ENCODE peak calls at places on chromosomes 4 and X, in ten cellular contexts. One of them, this sample, is unnamed.
A peak's percentile ranks its signal among the peaks of the same experiment; 100 is the strongest.

GRCh38 chrX:120316587-120317283 is 5.5 kb upstream of the TMEM255A start:
- DNase-seq in mucosa of descending colon: no peak
- DNase-seq in body of pancreas: no peak
- DNase-seq in uterus: no peak
- DNase-seq in tibial artery: no peak
- DNase-seq in cardiac fibroblast: peak; percentile 52
- DNase-seq in fibroblast of mammary gland: peak; percentile 42
- DNase-seq in BJ: no peak
- DNase-seq in breast epithelium: no peak
- DNase-seq in astrocyte of the spinal cord: peak; percentile 28
- DNase-seq in this sample: no peak

GRCh38 chr4:157674699-157675098 is 454.2 kb downstream of the GRIA2 start:
- DNase-seq in mucosa of descending colon: no peak
- DNase-seq in body of pancreas: peak; percentile 37
- DNase-seq in uterus: no peak
- DNase-seq in tibial artery: no peak
- DNase-seq in cardiac fibroblast: no peak
- DNase-seq in fibroblast of mammary gland: no peak
- DNase-seq in BJ: no peak
- DNase-seq in breast epithelium: peak; percentile 70
- DNase-seq in astrocyte of the spinal cord: no peak
- DNase-seq in this sample: no peak

GRCh38 chr4:4990857-4991540 is 28.3 kb downstream of the CYTL1 start:
- DNase-seq in mucosa of descending colon: peak; percentile 84
- DNase-seq in body of pancreas: peak; percentile 57
- DNase-seq in uterus: peak; percentile 93
- DNase-seq in tibial artery: peak; percentile 88
- DNase-seq in cardiac fibroblast: peak; percentile 54
- DNase-seq in fibroblast of mammary gland: peak; percentile 95
- DNase-seq in BJ: peak; percentile 78
- DNase-seq in breast epithelium: no peak
- DNase-seq in astrocyte of the spinal cord: peak; percentile 55
- DNase-seq in this sample: no peak

GRCh38 chr4:70734971-70735370 is 13.2 kb downstream of the RUFY3 start:
- DNase-seq in mucosa of descending colon: no peak
- DNase-seq in body of pancreas: no peak
- DNase-seq in uterus: no peak
- DNase-seq in tibial artery: no peak
- DNase-seq in cardiac fibroblast: no peak
- DNase-seq in fibroblast of mammary gland: no peak
- DNase-seq in BJ: no peak
- DNase-seq in breast epithelium: no peak
- DNase-seq in astrocyte of the spinal cord: no peak
- DNase-seq in this sample: no peak

GRCh38 chrX:1462596-1463251 is 10.0 kb upstream of the ASMTL start:
- DNase-seq in mucosa of descending colon: peak; percentile 43
- DNase-seq in body of pancreas: no peak
- DNase-seq in uterus: peak; percentile 13
- DNase-seq in tibial artery: peak; percentile 9
- DNase-seq in cardiac fibroblast: peak; percentile 92
- DNase-seq in fibroblast of mammary gland: peak; percentile 76
- DNase-seq in BJ: no peak
- DNase-seq in breast epithelium: no peak
- DNase-seq in astrocyte of the spinal cord: peak; percentile 78
- DNase-seq in this sample: peak; percentile 22

GRCh38 chr4:92580816-92581215 is 277.1 kb downstream of the GRID2 start:
- DNase-seq in mucosa of descending colon: no peak
- DNase-seq in body of pancreas: no peak
- DNase-seq in uterus: no peak
- DNase-seq in tibial artery: no peak
- DNase-seq in cardiac fibroblast: no peak
- DNase-seq in fibroblast of mammary gland: no peak
- DNase-seq in BJ: no peak
- DNase-seq in breast epithelium: no peak
- DNase-seq in astrocyte of the spinal cord: no peak
- DNase-seq in this sample: no peak

GRCh38 chrX:131595120-131595519 is 51.2 kb downstream of the OR13H1 start:
- DNase-seq in mucosa of descending colon: no peak
- DNase-seq in body of pancreas: no peak
- DNase-seq in uterus: no peak
- DNase-seq in tibial artery: no peak
- DNase-seq in cardiac fibroblast: peak; percentile 58
- DNase-seq in fibroblast of mammary gland: peak; percentile 46
- DNase-seq in BJ: no peak
- DNase-seq in breast epithelium: no peak
- DNase-seq in astrocyte of the spinal cord: no peak
- DNase-seq in this sample: no peak

GRCh38 chr4:158826882-158827281 is 58.1 kb downstream of the FNIP2 start:
- DNase-seq in mucosa of descending colon: no peak
- DNase-seq in body of pancreas: peak; percentile 79
- DNase-seq in uterus: no peak
- DNase-seq in tibial artery: no peak
- DNase-seq in cardiac fibroblast: no peak
- DNase-seq in fibroblast of mammary gland: no peak
- DNase-seq in BJ: no peak
- DNase-seq in breast epithelium: no peak
- DNase-seq in astrocyte of the spinal cord: no peak
- DNase-seq in this sample: no peak

GRCh38 chr4:8908206-8908893 is 36.7 kb upstream of the HMX1 start:
- DNase-seq in mucosa of descending colon: peak; percentile 17
- DNase-seq in body of pancreas: peak; percentile 3
- DNase-seq in uterus: peak; percentile 7
- DNase-seq in tibial artery: peak; percentile 14
- DNase-seq in cardiac fibroblast: no peak
- DNase-seq in fibroblast of mammary gland: no peak
- DNase-seq in BJ: no peak
- DNase-seq in breast epithelium: no peak
- DNase-seq in astrocyte of the spinal cord: no peak
- DNase-seq in this sample: no peak

GRCh38 chr4:17690898-17691297 is 76.5 kb downstream of the MED28 start:
- DNase-seq in mucosa of descending colon: no peak
- DNase-seq in body of pancreas: no peak
- DNase-seq in uterus: no peak
- DNase-seq in tibial artery: no peak
- DNase-seq in cardiac fibroblast: no peak
- DNase-seq in fibroblast of mammary gland: no peak
- DNase-seq in BJ: no peak
- DNase-seq in breast epithelium: no peak
- DNase-seq in astrocyte of the spinal cord: no peak
- DNase-seq in this sample: no peak

GRCh38 chr4:138558886-138559285 is 316.7 kb upstream of the SLC7A11 start:
- DNase-seq in mucosa of descending colon: no peak
- DNase-seq in body of pancreas: no peak
- DNase-seq in uterus: no peak
- DNase-seq in tibial artery: no peak
- DNase-seq in cardiac fibroblast: no peak
- DNase-seq in fibroblast of mammary gland: no peak
- DNase-seq in BJ: no peak
- DNase-seq in breast epithelium: no peak
- DNase-seq in astrocyte of the spinal cord: no peak
- DNase-seq in this sample: no peak

GRCh38 chr4:95643627-95644026 is 94.9 kb upstream of the UNC5C start:
- DNase-seq in mucosa of descending colon: no peak
- DNase-seq in body of pancreas: peak; percentile 5
- DNase-seq in uterus: no peak
- DNase-seq in tibial artery: no peak
- DNase-seq in cardiac fibroblast: no peak
- DNase-seq in fibroblast of mammary gland: no peak
- DNase-seq in BJ: no peak
- DNase-seq in breast epithelium: no peak
- DNase-seq in astrocyte of the spinal cord: no peak
- DNase-seq in this sample: no peak

GRCh38 chr4:148329751-148330150 is 112.5 kb downstream of the NR3C2 start:
- DNase-seq in mucosa of descending colon: no peak
- DNase-seq in body of pancreas: no peak
- DNase-seq in uterus: no peak
- DNase-seq in tibial artery: no peak
- DNase-seq in cardiac fibroblast: no peak
- DNase-seq in fibroblast of mammary gland: no peak
- DNase-seq in BJ: no peak
- DNase-seq in breast epithelium: no peak
- DNase-seq in astrocyte of the spinal cord: no peak
- DNase-seq in this sample: no peak

GRCh38 chr4:136241221-136241986 is 1290.9 kb downstream of the PCDH18 start:
- DNase-seq in mucosa of descending colon: no peak
- DNase-seq in body of pancreas: no peak
- DNase-seq in uterus: no peak
- DNase-seq in tibial artery: no peak
- DNase-seq in cardiac fibroblast: no peak
- DNase-seq in fibroblast of mammary gland: no peak
- DNase-seq in BJ: no peak
- DNase-seq in breast epithelium: no peak
- DNase-seq in astrocyte of the spinal cord: peak; percentile 79
- DNase-seq in this sample: no peak

GRCh38 chrX:111101580-111101979 is 5.6 kb downstream of the PAK3 start:
- DNase-seq in mucosa of descending colon: no peak
- DNase-seq in body of pancreas: no peak
- DNase-seq in uterus: peak; percentile 37
- DNase-seq in tibial artery: no peak
- DNase-seq in cardiac fibroblast: no peak
- DNase-seq in fibroblast of mammary gland: no peak
- DNase-seq in BJ: no peak
- DNase-seq in breast epithelium: no peak
- DNase-seq in astrocyte of the spinal cord: no peak
- DNase-seq in this sample: no peak

GRCh38 chrX:48508400-48509244 is at the start of gene PORCN:
- DNase-seq in mucosa of descending colon: peak; percentile 89
- DNase-seq in body of pancreas: peak; percentile 81
- DNase-seq in uterus: peak; percentile 81
- DNase-seq in tibial artery: peak; percentile 79
- DNase-seq in cardiac fibroblast: peak; percentile 59
- DNase-seq in fibroblast of mammary gland: peak; percentile 41
- DNase-seq in BJ: no peak
- DNase-seq in breast epithelium: peak; percentile 64
- DNase-seq in astrocyte of the spinal cord: peak; percentile 63
- DNase-seq in this sample: peak; percentile 55

DNA sequence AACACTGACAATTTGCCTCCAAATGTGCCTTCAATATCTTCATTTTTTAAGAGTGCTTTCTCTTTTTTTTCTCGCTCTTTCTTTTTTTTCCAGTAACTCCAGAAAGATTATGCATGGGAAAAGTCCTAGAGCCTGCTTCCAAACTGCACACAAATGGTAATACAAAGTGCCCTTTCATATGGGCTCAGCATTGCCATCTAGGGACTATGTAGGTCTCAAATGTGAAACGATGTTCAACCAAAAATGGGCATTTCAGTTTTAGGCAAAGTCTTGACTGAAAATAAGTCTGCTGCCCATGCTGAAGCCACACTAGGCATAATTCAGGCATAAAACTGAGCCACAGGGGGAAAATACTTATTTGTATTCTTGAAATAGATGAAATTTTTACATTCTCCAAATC is 65.6 kb downstream of the SYNPO2 start:
- DNase-seq in mucosa of descending colon: no peak
- DNase-seq in body of pancreas: no peak
- DNase-seq in uterus: no peak
- DNase-seq in tibial artery: no peak
- DNase-seq in cardiac fibroblast: peak; percentile 56
- DNase-seq in fibroblast of mammary gland: peak; percentile 36
- DNase-seq in BJ: no peak
- DNase-seq in breast epithelium: no peak
- DNase-seq in astrocyte of the spinal cord: peak; percentile 53
- DNase-seq in this sample: no peak
- TF ChIP-seq CTCF in mucosa of descending colon: no peak
- TF ChIP-seq CTCF in body of pancreas: peak; percentile 13
- TF ChIP-seq CTCF in uterus: no peak
- TF ChIP-seq CTCF in tibial artery: peak; percentile 24
- TF ChIP-seq CTCF in cardiac fibroblast: peak; percentile 53
- TF ChIP-seq CTCF in fibroblast of mammary gland: peak; percentile 41
- TF ChIP-seq CTCF in BJ: peak; percentile 47
- TF ChIP-seq CTCF in breast epithelium: no peak
- TF ChIP-seq CTCF in astrocyte of the spinal cord: peak; percentile 44
- TF ChIP-seq CTCF in this sample: no peak

DNA sequence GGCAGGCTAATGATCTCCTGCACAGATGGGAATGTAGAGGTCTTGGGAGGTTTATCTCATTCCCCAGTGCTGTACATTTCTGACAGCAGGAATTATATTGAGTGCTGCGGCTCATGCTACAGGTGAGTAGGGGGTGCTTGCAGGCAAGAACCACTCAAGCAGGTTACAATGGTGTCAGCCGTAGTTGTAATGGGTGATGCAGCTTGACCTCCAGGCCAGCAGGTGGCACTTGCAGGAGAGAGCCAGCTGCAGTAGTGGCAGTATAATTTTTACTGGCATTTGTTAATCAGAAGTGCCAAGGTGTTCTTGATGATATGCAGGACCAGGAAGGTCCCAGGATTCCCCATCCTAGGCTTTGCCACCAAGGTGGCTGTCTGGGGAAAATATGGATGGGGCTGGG is 759.6 kb upstream of the NDST4 start:
- DNase-seq in mucosa of descending colon: no peak
- DNase-seq in body of pancreas: no peak
- DNase-seq in uterus: no peak
- DNase-seq in tibial artery: no peak
- DNase-seq in cardiac fibroblast: no peak
- DNase-seq in fibroblast of mammary gland: no peak
- DNase-seq in BJ: no peak
- DNase-seq in breast epithelium: no peak
- DNase-seq in astrocyte of the spinal cord: no peak
- DNase-seq in this sample: no peak
- TF ChIP-seq CTCF in mucosa of descending colon: no peak
- TF ChIP-seq CTCF in body of pancreas: no peak
- TF ChIP-seq CTCF in uterus: no peak
- TF ChIP-seq CTCF in tibial artery: no peak
- TF ChIP-seq CTCF in cardiac fibroblast: no peak
- TF ChIP-seq CTCF in fibroblast of mammary gland: no peak
- TF ChIP-seq CTCF in BJ: no peak
- TF ChIP-seq CTCF in breast epithelium: no peak
- TF ChIP-seq CTCF in astrocyte of the spinal cord: no peak
- TF ChIP-seq CTCF in this sample: no peak

GRCh38 chr4:19486400-19486799 is 765.3 kb upstream of the SLIT2 start:
- DNase-seq in mucosa of descending colon: no peak
- DNase-seq in body of pancreas: no peak
- DNase-seq in uterus: no peak
- DNase-seq in tibial artery: no peak
- DNase-seq in cardiac fibroblast: no peak
- DNase-seq in fibroblast of mammary gland: no peak
- DNase-seq in BJ: no peak
- DNase-seq in breast epithelium: no peak
- DNase-seq in astrocyte of the spinal cord: no peak
- DNase-seq in this sample: no peak
- TF ChIP-seq CTCF in mucosa of descending colon: no peak
- TF ChIP-seq CTCF in body of pancreas: no peak
- TF ChIP-seq CTCF in uterus: no peak
- TF ChIP-seq CTCF in tibial artery: no peak
- TF ChIP-seq CTCF in cardiac fibroblast: no peak
- TF ChIP-seq CTCF in fibroblast of mammary gland: peak; percentile 21
- TF ChIP-seq CTCF in BJ: no peak
- TF ChIP-seq CTCF in breast epithelium: no peak
- TF ChIP-seq CTCF in astrocyte of the spinal cord: peak; percentile 26
- TF ChIP-seq CTCF in this sample: no peak

DNA sequence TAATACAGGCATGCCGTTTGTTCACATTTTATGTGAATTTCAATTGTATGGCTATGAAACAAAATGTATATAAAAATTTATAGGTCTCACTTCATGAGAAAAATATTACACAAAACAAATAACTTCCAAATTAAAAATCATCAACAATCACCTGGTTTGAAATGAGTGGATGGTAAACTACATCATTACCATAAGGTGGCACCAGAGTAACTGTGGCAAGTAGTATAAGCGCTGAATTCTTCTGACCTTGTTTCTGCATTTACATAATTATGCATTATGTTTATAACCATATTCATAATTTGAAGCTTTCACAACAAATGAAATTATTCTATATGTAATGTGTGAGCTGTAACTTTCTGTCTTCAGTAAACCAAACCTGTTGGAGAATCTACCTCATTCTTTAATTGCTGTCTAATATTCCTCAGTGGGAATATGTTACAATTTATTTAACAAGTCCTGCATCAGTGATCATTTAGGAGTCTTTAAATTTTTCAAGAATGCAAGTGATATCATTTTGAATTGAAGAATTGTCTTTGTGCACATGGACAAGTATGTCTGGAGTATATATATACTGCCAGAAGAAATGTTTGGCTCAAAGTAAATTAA is 55.2 kb downstream of the MMRN1 start:
- DNase-seq in mucosa of descending colon: no peak
- DNase-seq in body of pancreas: no peak
- DNase-seq in uterus: no peak
- DNase-seq in tibial artery: no peak
- DNase-seq in cardiac fibroblast: no peak
- DNase-seq in fibroblast of mammary gland: peak; percentile 1
- DNase-seq in BJ: no peak
- DNase-seq in breast epithelium: no peak
- DNase-seq in astrocyte of the spinal cord: no peak
- DNase-seq in this sample: no peak
- TF ChIP-seq CTCF in mucosa of descending colon: no peak
- TF ChIP-seq CTCF in body of pancreas: peak; percentile 28
- TF ChIP-seq CTCF in uterus: no peak
- TF ChIP-seq CTCF in tibial artery: no peak
- TF ChIP-seq CTCF in cardiac fibroblast: no peak
- TF ChIP-seq CTCF in fibroblast of mammary gland: peak; percentile 20
- TF ChIP-seq CTCF in BJ: no peak
- TF ChIP-seq CTCF in breast epithelium: no peak
- TF ChIP-seq CTCF in astrocyte of the spinal cord: peak; percentile 19
- TF ChIP-seq CTCF in this sample: peak; percentile 33